ENCODE peak calls at places on chromosomes 12 and 14, in five cellular contexts. One of them, this sample, is unnamed.

GRCh38 chr14:104113631-104114420 is 24.6 kb upstream of the KIF26A start:
- DNase-seq in transverse colon: no peak
- DNase-seq in stomach: peak; percentile 26
- DNase-seq in HCT116: no peak
- DNase-seq in H1: no peak
- DNase-seq in this sample: no peak

GRCh38 chr14:77186911-77187648 is 5.5 kb downstream of the TMEM63C start:
- DNase-seq in stomach: peak; percentile 47
- DNase-seq in H1: no peak
- DNase-seq in transverse colon: peak; percentile 16
- DNase-seq in HCT116: peak; percentile 27
- DNase-seq in this sample: no peak

GRCh38 chr12:109739747-109740693 is 26.4 kb downstream of the FAM222A start:
- DNase-seq in stomach: peak; percentile 40
- DNase-seq in HCT116: no peak
- DNase-seq in H1: no peak
- DNase-seq in transverse colon: no peak
- DNase-seq in this sample: peak; percentile 11

GRCh38 chr14:22380511-22381455 is 208.2 kb downstream of the DAD1 start:
- DNase-seq in HCT116: no peak
- DNase-seq in transverse colon: no peak
- DNase-seq in H1: no peak
- DNase-seq in stomach: no peak
- DNase-seq in this sample: no peak

GRCh38 chr12:54417712-54418440 is 1.2 kb downstream of the ITGA5 start:
- DNase-seq in H1: no peak
- DNase-seq in HCT116: no peak
- DNase-seq in transverse colon: no peak
- DNase-seq in stomach: no peak
- DNase-seq in this sample: peak; percentile 78

GRCh38 chr14:50000215-50001145 is 107.6 kb downstream of the ARF6 start:
- DNase-seq in H1: no peak
- DNase-seq in transverse colon: peak; percentile 76
- DNase-seq in stomach: peak; percentile 56
- DNase-seq in HCT116: peak; percentile 71
- DNase-seq in this sample: peak; percentile 78

GRCh38 chr12:33588082-33588712 is 148.6 kb upstream of the SYT10 start:
- DNase-seq in transverse colon: no peak
- DNase-seq in HCT116: no peak
- DNase-seq in H1: peak; percentile 64
- DNase-seq in stomach: no peak
- DNase-seq in this sample: no peak

GRCh38 chr12:6084261-6084968 is 40.1 kb downstream of the VWF start:
- DNase-seq in stomach: no peak
- DNase-seq in transverse colon: peak; percentile 15
- DNase-seq in H1: no peak
- DNase-seq in HCT116: peak; percentile 60
- DNase-seq in this sample: peak; percentile 28

GRCh38 chr14:65169351-65169750 is 67.0 kb upstream of the MAX start:
- DNase-seq in stomach: no peak
- DNase-seq in transverse colon: no peak
- DNase-seq in HCT116: no peak
- DNase-seq in H1: no peak
- DNase-seq in this sample: no peak

GRCh38 chr12:98939350-98939749 is 294.3 kb downstream of the APAF1 start:
- DNase-seq in H1: no peak
- DNase-seq in transverse colon: no peak
- DNase-seq in stomach: no peak
- DNase-seq in HCT116: peak; percentile 22
- DNase-seq in this sample: no peak

GRCh38 chr12:92257261-92257660 is 111.6 kb upstream of the BTG1 start:
- DNase-seq in HCT116: no peak
- DNase-seq in stomach: no peak
- DNase-seq in transverse colon: no peak
- DNase-seq in H1: no peak
- DNase-seq in this sample: no peak

GRCh38 chr14:31084385-31084784 is 58.2 kb upstream of the STRN3 start:
- DNase-seq in stomach: no peak
- DNase-seq in HCT116: no peak
- DNase-seq in transverse colon: no peak
- DNase-seq in H1: no peak
- DNase-seq in this sample: no peak

GRCh38 chr12:89166525-89166934 is 185.8 kb downstream of the DUSP6 start:
- DNase-seq in HCT116: no peak
- DNase-seq in H1: no peak
- DNase-seq in stomach: no peak
- DNase-seq in transverse colon: no peak
- DNase-seq in this sample: no peak

GRCh38 chr14:100159107-100159864 is at the start of gene DEGS2:
- DNase-seq in HCT116: no peak
- DNase-seq in stomach: peak; percentile 85
- DNase-seq in transverse colon: peak; percentile 79
- DNase-seq in H1: no peak
- DNase-seq in this sample: peak; percentile 60

GRCh38 chr14:23567186-23568020 is at the start of gene AP1G2:
- DNase-seq in H1: no peak
- DNase-seq in stomach: peak; percentile 93
- DNase-seq in transverse colon: peak; percentile 96
- DNase-seq in HCT116: peak; percentile 73
- DNase-seq in this sample: peak; percentile 95

GRCh38 chr14:67569011-67569650 is 30.9 kb downstream of the PIGH start:
- DNase-seq in transverse colon: no peak
- DNase-seq in HCT116: no peak
- DNase-seq in H1: no peak
- DNase-seq in stomach: no peak
- DNase-seq in this sample: no peak

GRCh38 chr12:62848418-62848817 is 86.5 kb downstream of the PPM1H start:
- DNase-seq in transverse colon: no peak
- DNase-seq in stomach: no peak
- DNase-seq in H1: no peak
- DNase-seq in HCT116: peak; percentile 24
- DNase-seq in this sample: no peak

GRCh38 chr12:109462868-109463692 is 14.0 kb downstream of the KCTD10 start:
- DNase-seq in H1: no peak
- DNase-seq in transverse colon: peak; percentile 74
- DNase-seq in HCT116: peak; percentile 62
- DNase-seq in stomach: peak; percentile 64
- DNase-seq in this sample: peak; percentile 84

GRCh38 chr12:13234045-13234641 is 37.6 kb downstream of the EMP1 start:
- DNase-seq in HCT116: peak; percentile 61
- DNase-seq in stomach: peak; percentile 37
- DNase-seq in transverse colon: peak; percentile 48
- DNase-seq in H1: peak; percentile 13
- DNase-seq in this sample: peak; percentile 43

GRCh38 chr12:85156569-85156968 is 120.4 kb downstream of the LRRIQ1 start:
- DNase-seq in stomach: no peak
- DNase-seq in transverse colon: no peak
- DNase-seq in H1: no peak
- DNase-seq in HCT116: no peak
- DNase-seq in this sample: no peak

GRCh38 chr14:104281768-104282301 is 143.4 kb downstream of the KIF26A start:
- DNase-seq in transverse colon: peak; percentile 51
- DNase-seq in HCT116: no peak
- DNase-seq in stomach: peak; percentile 21
- DNase-seq in H1: no peak
- DNase-seq in this sample: peak; percentile 47

GRCh38 chr14:23009939-23010718 is at the start of gene C14orf93:
- DNase-seq in HCT116: no peak
- DNase-seq in stomach: peak; percentile 82
- DNase-seq in transverse colon: peak; percentile 88
- DNase-seq in H1: no peak
- DNase-seq in this sample: peak; percentile 85

GRCh38 chr12:2284857-2285256 is 232.1 kb downstream of the CACNA1C start:
- DNase-seq in HCT116: peak; percentile 37
- DNase-seq in H1: peak; percentile 64
- DNase-seq in transverse colon: peak; percentile 83
- DNase-seq in stomach: peak; percentile 66
- DNase-seq in this sample: peak; percentile 55

GRCh38 chr14:79411403-79412174 is 799.7 kb downstream of the DIO2 start:
- DNase-seq in HCT116: no peak
- DNase-seq in transverse colon: no peak
- DNase-seq in stomach: no peak
- DNase-seq in H1: no peak
- DNase-seq in this sample: no peak

GRCh38 chr12:76409074-76409473 is 60.9 kb upstream of the BBS10 start:
- DNase-seq in H1: no peak
- DNase-seq in stomach: no peak
- DNase-seq in transverse colon: no peak
- DNase-seq in HCT116: no peak
- DNase-seq in this sample: no peak

GRCh38 chr12:12612403-12612802 is 727 bp downstream of the CREBL2 start:
- DNase-seq in H1: no peak
- DNase-seq in HCT116: no peak
- DNase-seq in transverse colon: no peak
- DNase-seq in stomach: no peak
- DNase-seq in this sample: no peak

GRCh38 chr14:76811561-76811960 is 1.1 kb downstream of the ANGEL1 start:
- DNase-seq in HCT116: no peak
- DNase-seq in H1: no peak
- DNase-seq in stomach: no peak
- DNase-seq in transverse colon: no peak
- DNase-seq in this sample: no peak

GRCh38 chr12:27781680-27782079 is 1.6 kb upstream of the MANSC4 start:
- DNase-seq in transverse colon: no peak
- DNase-seq in H1: no peak
- DNase-seq in stomach: no peak
- DNase-seq in HCT116: no peak
- DNase-seq in this sample: no peak

GRCh38 chr14:93984987-93985410 is 8.6 kb upstream of the ASB2 start:
- DNase-seq in stomach: no peak
- DNase-seq in HCT116: peak; percentile 60
- DNase-seq in H1: no peak
- DNase-seq in transverse colon: peak; percentile 48
- DNase-seq in this sample: no peak

GRCh38 chr12:8622681-8623080 is 10.0 kb upstream of the AICDA start:
- DNase-seq in HCT116: no peak
- DNase-seq in H1: no peak
- DNase-seq in transverse colon: no peak
- DNase-seq in stomach: no peak
- DNase-seq in this sample: no peak

GRCh38 chr14:68554231-68554630 is 238.6 kb downstream of the ZFP36L1 start:
- DNase-seq in stomach: no peak
- DNase-seq in transverse colon: no peak
- DNase-seq in H1: no peak
- DNase-seq in HCT116: no peak
- DNase-seq in this sample: no peak

GRCh38 chr12:67358686-67359374 is 89.7 kb downstream of the CAND1 start:
- DNase-seq in H1: no peak
- DNase-seq in transverse colon: no peak
- DNase-seq in HCT116: no peak
- DNase-seq in stomach: no peak
- DNase-seq in this sample: no peak

DNA sequence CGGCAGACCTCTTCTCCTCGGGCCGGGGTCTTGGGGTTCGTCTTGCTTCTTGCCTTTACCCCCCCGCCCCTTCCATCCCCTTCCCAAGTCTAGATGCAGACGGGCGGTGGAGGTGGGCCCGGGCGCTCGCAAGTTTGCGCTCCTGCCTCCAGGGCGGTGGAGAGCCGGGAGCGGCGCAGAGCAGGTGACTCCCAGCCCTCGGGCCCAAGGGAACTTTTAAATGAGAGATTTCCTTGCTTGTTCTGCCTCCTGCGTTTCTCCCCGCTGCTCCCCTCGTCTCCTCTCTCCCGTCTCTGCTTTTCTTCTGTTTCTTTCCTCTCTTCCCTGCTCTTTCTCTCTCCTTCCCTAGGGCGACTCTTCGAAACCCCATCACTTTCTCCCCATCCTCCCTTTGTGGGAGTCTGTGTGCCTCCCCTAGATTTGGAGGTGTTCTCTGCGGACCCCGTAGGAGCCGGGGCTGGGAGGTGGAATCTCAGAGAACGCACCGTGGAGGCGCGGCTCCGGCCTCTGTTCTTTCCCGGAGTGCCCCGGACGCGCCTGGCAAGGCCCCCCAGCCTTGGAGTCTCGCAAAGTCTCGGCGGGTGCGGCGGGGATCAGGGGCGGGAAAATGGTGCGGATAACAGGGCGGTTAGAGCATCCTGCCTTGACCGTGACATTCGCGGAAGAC is 114.7 kb upstream of the MYL2 start:
- DNase-seq in H1: no peak
- DNase-seq in transverse colon: no peak
- DNase-seq in stomach: no peak
- DNase-seq in HCT116: no peak
- DNase-seq in this sample: no peak
- TF ChIP-seq POLR2AphosphoS5 in H1: no peak
- TF ChIP-seq POLR2AphosphoS5 in transverse colon: no peak
- TF ChIP-seq POLR2AphosphoS5 in stomach: no peak
- TF ChIP-seq POLR2AphosphoS5 in HCT116: no peak
- TF ChIP-seq POLR2AphosphoS5 in this sample: no peak

GRCh38 chr12:25653487-25654175 is 100.5 kb upstream of the LMNTD1 start:
- DNase-seq in H1: no peak
- DNase-seq in transverse colon: no peak
- DNase-seq in HCT116: no peak
- DNase-seq in stomach: no peak
- DNase-seq in this sample: peak; percentile 20
- TF ChIP-seq POLR2AphosphoS5 in H1: no peak
- TF ChIP-seq POLR2AphosphoS5 in transverse colon: no peak
- TF ChIP-seq POLR2AphosphoS5 in HCT116: no peak
- TF ChIP-seq POLR2AphosphoS5 in stomach: no peak
- TF ChIP-seq POLR2AphosphoS5 in this sample: no peak

DNA sequence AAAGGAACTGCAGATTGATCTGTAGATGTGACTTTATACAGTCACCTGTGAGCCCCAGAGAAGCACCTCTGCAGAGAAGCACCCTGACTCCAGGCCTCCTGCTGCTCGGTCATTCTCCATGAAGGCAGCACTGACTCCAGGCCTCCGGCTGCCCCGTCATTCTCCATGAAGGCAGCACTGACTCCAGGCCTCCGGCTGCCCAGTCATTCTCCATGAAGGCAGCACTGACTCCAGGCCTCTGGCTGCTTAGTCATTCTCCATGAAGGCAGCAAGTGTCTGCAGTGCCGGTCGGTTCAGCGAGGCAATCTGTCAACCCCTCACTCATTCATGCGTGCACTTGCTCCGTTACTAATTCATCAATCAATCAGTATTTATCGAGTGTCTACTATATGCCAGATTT is 160.3 kb downstream of the PIWIL1 start:
- DNase-seq in HCT116: no peak
- DNase-seq in H1: no peak
- DNase-seq in stomach: no peak
- DNase-seq in transverse colon: no peak
- DNase-seq in this sample: no peak
- TF ChIP-seq POLR2AphosphoS5 in HCT116: no peak
- TF ChIP-seq POLR2AphosphoS5 in H1: no peak
- TF ChIP-seq POLR2AphosphoS5 in stomach: no peak
- TF ChIP-seq POLR2AphosphoS5 in transverse colon: no peak
- TF ChIP-seq POLR2AphosphoS5 in this sample: no peak

DNA sequence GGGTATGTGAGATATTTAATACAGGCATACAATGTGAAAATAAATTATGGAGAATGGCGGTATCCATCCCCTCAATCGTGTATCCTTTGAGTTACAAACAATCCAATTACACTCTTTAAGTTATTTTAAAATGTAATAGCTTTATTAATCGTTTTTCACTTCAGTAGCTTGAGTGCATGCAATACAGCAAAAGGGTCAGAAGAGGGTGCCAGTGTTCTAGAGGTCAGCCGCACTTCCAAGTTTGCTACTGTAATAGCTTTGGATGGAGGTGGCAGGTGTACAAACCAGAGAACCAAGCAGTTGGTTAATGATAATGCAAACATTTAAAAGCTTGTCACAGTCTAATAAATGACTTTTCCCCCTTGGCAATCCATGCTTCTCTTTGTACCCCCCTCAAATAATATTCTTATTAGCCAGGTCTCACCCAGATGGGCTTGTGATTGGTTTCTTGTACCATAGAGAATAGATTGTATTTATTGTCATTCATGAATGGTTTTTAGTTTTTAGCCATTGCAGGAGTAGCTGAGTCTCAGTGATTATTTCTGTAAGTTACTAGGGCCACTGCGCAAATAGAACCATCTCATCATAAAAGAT is 127.0 kb downstream of the ERC1 start:
- DNase-seq in stomach: peak; percentile 87
- DNase-seq in transverse colon: peak; percentile 78
- DNase-seq in HCT116: peak; percentile 59
- DNase-seq in H1: no peak
- DNase-seq in this sample: peak; percentile 75
- TF ChIP-seq POLR2AphosphoS5 in stomach: no peak
- TF ChIP-seq POLR2AphosphoS5 in transverse colon: no peak
- TF ChIP-seq POLR2AphosphoS5 in HCT116: no peak
- TF ChIP-seq POLR2AphosphoS5 in H1: no peak
- TF ChIP-seq POLR2AphosphoS5 in this sample: no peak